ENCODE peak calls at places on chromosomes 3 and 15, in five cellular contexts. J is Peyer's patch, R is A549, Z is H1, M is NB4. N is an unnamed sample.

GRCh38 chr3:76051145-76051544 is 265.8 kb upstream of the ZNF717 start:
- DNase-seq in J (no peak), R (no peak), Z (no peak), M (no peak), N (no peak)

GRCh38 chr3:28924744-28925360 is 356.0 kb upstream of the RBMS3 start:
- DNase-seq in J (no peak), R (peak), Z (no peak), M (no peak), N (no peak)

GRCh38 chr15:55992769-55993110 is 672 bp downstream of the NEDD4 start:
- DNase-seq in J (no peak), R (no peak), Z (no peak), M (no peak), N (no peak)

GRCh38 chr15:69031013-69032001 is 16.8 kb downstream of the NOX5 start:
- DNase-seq in J (peak), R (peak), Z (peak), M (peak), N (peak)

GRCh38 chr15:68417897-68418296 is 14.1 kb downstream of the ITGA11 start:
- DNase-seq in J (no peak), R (no peak), Z (no peak), M (no peak), N (no peak)

GRCh38 chr3:28791713-28792255 is 443.2 kb upstream of the AZI2 start:
- DNase-seq in J (no peak), R (no peak), Z (no peak), M (no peak), N (no peak)

GRCh38 chr15:60079210-60079609 is 75.1 kb downstream of the FOXB1 start:
- DNase-seq in J (no peak), R (peak), Z (no peak), M (no peak), N (no peak)

GRCh38 chr3:124248471-124249028 is 256.6 kb upstream of the ROPN1 start:
- DNase-seq in J (peak), R (peak), Z (no peak), M (no peak), N (no peak)

GRCh38 chr15:77421370-77421700 is 647 bp downstream of the HMG20A start:
- DNase-seq in J (no peak), R (peak), Z (no peak), M (peak), N (no peak)

GRCh38 chr3:88005066-88005465 is 53.7 kb downstream of the CGGBP1 start:
- DNase-seq in J (no peak), R (peak), Z (no peak), M (peak), N (no peak)

GRCh38 chr3:135007622-135008021 is 212.6 kb downstream of the EPHB1 start:
- DNase-seq in J (no peak), R (no peak), Z (no peak), M (no peak), N (no peak)

GRCh38 chr3:107676469-107677309 is 153.9 kb downstream of the BBX start:
- DNase-seq in J (no peak), R (peak), Z (no peak), M (peak), N (no peak)

GRCh38 chr3:44761347-44762169 is at the start of the genes KIAA1143 and KIF15:
- DNase-seq in J (peak), R (peak), Z (peak), M (peak), N (peak)
- TF ChIP-seq POLR2A in J (peak), R (peak), Z (peak), M (peak), N (no peak)

DNA sequence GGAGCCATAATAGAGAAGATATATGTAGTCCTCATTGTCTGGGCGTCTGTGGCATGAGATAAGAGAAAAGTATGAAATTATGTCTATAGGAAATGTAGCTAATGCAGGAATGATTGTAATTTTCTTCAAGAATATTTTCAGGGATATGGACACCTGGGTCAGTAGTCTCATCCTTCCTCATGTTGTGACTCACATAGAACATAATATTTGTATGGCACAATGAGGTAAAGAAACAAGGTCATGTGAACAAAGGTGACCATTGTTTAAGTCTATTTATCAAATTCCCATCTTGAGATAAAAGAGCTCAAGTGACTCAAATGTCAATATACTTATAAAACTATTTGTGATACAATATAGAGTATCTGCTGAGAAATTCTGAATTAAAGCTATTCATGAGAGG is 345.5 kb upstream of the ROBO1 start:
- DNase-seq in J (no peak), R (no peak), Z (no peak), M (no peak), N (no peak)
- TF ChIP-seq POLR2A in J (no peak), R (no peak), Z (no peak), M (no peak), N (no peak)

GRCh38 chr3:129448187-129448895 is 8.3 kb downstream of the IFT122 start:
- DNase-seq in J (no peak), R (no peak), Z (no peak), M (no peak), N (no peak)
- TF ChIP-seq POLR2A in J (no peak), R (no peak), Z (no peak), M (no peak), N (no peak)

GRCh38 chr3:24622138-24622537 is 127.5 kb upstream of the THRB start:
- DNase-seq in J (no peak), R (no peak), Z (no peak), M (no peak), N (no peak)
- TF ChIP-seq POLR2A in J (no peak), R (no peak), Z (no peak), M (no peak), N (no peak)

DNA sequence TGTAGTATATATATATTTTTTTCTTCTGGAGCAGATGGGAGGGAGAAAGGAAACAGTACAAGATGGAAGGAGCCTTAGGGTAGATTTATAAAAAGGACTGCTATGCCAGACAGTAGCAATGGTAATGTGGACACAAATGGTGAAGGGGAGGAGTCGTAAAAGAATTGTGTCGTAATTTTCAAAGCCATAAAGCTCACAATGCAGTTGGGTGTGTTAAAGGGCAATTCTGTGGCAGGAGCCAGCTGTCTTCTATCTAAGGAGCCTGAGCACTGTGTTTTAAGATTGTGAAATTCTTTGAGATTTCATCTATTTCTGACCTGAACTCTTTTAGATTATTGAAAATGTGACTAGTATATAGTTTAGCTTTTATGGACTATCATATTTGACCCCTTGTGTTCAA is 58.9 kb downstream of the CNOT10 start:
- DNase-seq in J (no peak), R (peak), Z (no peak), M (peak), N (no peak)
- TF ChIP-seq POLR2A in J (no peak), R (no peak), Z (no peak), M (no peak), N (no peak)

GRCh38 chr15:74628949-74629348 is 13.3 kb downstream of the CLK3 start:
- DNase-seq in J (no peak), R (no peak), Z (no peak), M (no peak), N (no peak)

GRCh38 chr15:74631935-74632560 is 16.4 kb downstream of the CLK3 start:
- DNase-seq in J (peak), R (peak), Z (no peak), M (peak), N (no peak)

GRCh38 chr15:74631408-74631807 is 15.8 kb downstream of the CLK3 start:
- DNase-seq in J (no peak), R (no peak), Z (no peak), M (no peak), N (no peak)

GRCh38 chr15:74631087-74631385 is 15.4 kb downstream of the CLK3 start:
- DNase-seq in J (no peak), R (no peak), Z (no peak), M (no peak), N (no peak)

GRCh38 chr15:74630284-74631086 is 14.8 kb downstream of the CLK3 start:
- DNase-seq in J (peak), R (no peak), Z (no peak), M (peak), N (no peak)
- TF ChIP-seq POLR2A in J (no peak), R (no peak), Z (no peak), M (no peak), N (no peak)